ENCODE peak calls at places on chromosomes 11 and 22, in four cellular contexts. G is hypothalamus, F is stomach, O is HEK293T. R is an unnamed sample.

GRCh38 chr11:117979481-117980211 is 6.5 kb upstream of the IL10RA start:
- DNase-seq in F (no peak), G (no peak), O (no peak), R (no peak)

GRCh38 chr22:17218341-17218740 is 894 bp downstream of the ADA2 start:
- DNase-seq in F (no peak), G (no peak), O (no peak), R (no peak)

GRCh38 chr11:47551086-47551485 is 1.8 kb downstream of the CELF1 start:
- DNase-seq in F (no peak), G (no peak), O (peak), R (no peak)

GRCh38 chr11:102453286-102453797 is 777 bp upstream of the TMEM123 start:
- DNase-seq in O (no peak), G (no peak), F (no peak), R (no peak)

GRCh38 chr22:20656902-20657836 is 116.7 kb upstream of the SERPIND1 start:
- DNase-seq in F (no peak), O (no peak), G (no peak), R (no peak)

GRCh38 chr11:36371590-36371989 is 75.5 kb downstream of the PRR5L start:
- DNase-seq in O (no peak), G (no peak), F (no peak), R (no peak)

GRCh38 chr22:23467721-23468294 is 112.3 kb downstream of the IGLL1 start:
- DNase-seq in G (no peak), O (no peak), F (no peak), R (no peak)

GRCh38 chr22:21766933-21767462 is 31.4 kb upstream of the YPEL1 start:
- DNase-seq in G (no peak), F (peak), O (no peak), R (no peak)

GRCh38 chr11:126284829-126285228 is 1.9 kb downstream of the TIRAP start:
- DNase-seq in F (peak), G (no peak), O (no peak), R (peak)

GRCh38 chr22:44217346-44217745 is 36.6 kb downstream of the PARVG start:
- DNase-seq in O (no peak), G (no peak), F (no peak), R (no peak)

R was measured in colonic mucosa.